ENCODE peak calls at places on chromosome 12, in seven cellular contexts. J, A, R, S, O, B and P are unnamed samples.
A peak's percentile ranks its signal among the peaks of the same experiment; 100 is the strongest.

GRCh38 chr12:47721431-47721973 is 3.8 kb downstream of the ENDOU start:
- DNase-seq in J (no peak), A (no peak), R (no peak), S (no peak), O (no peak), B (no peak), P (no peak)

GRCh38 chr12:89539425-89540117 is 13.7 kb upstream of the POC1B start:
- DNase-seq in J (no peak), A (no peak), R (no peak), S (no peak), O (no peak), B (no peak), P (no peak)

GRCh38 chr12:43872396-43872795 is 36.5 kb downstream of the TMEM117 start:
- DNase-seq in J (no peak), A (no peak), R (no peak), S (no peak), O (no peak), B (no peak), P (no peak)

GRCh38 chr12:116582610-116583009 is 23.4 kb downstream of the MAP1LC3B2 start:
- DNase-seq in J (no peak), A (no peak), R (peak; percentile 26), S (no peak), O (no peak), B (no peak), P (peak; percentile 95)

GRCh38 chr12:54175130-54175963 is 13.4 kb downstream of the SMUG1 start:
- DNase-seq in J (no peak), A (no peak), R (no peak), S (no peak), O (no peak), B (peak; percentile 47), P (no peak)

GRCh38 chr12:131603106-131604033 is 107.5 kb upstream of the SFSWAP start:
- DNase-seq in J (no peak), A (no peak), R (no peak), S (no peak), O (no peak), B (no peak), P (no peak)

GRCh38 chr12:1793426-1794210 is 26.7 kb upstream of the LRTM2 start:
- DNase-seq in J (no peak), A (no peak), R (no peak), S (no peak), O (peak; percentile 55), B (no peak), P (no peak)

GRCh38 chr12:105933671-105934665 is 204.8 kb downstream of the NUAK1 start:
- DNase-seq in J (peak; percentile 89), A (peak; percentile 98), R (peak; percentile 97), S (no peak), O (peak; percentile 98), B (peak; percentile 46), P (peak; percentile 94)

GRCh38 chr12:71430756-71431155 is 8.8 kb upstream of the LGR5 start:
- DNase-seq in J (peak; percentile 73), A (peak; percentile 45), R (no peak), S (no peak), O (no peak), B (no peak), P (no peak)

GRCh38 chr12:131164096-131164872 is 210.6 kb downstream of the ADGRD1 start:
- DNase-seq in J (no peak), A (no peak), R (no peak), S (no peak), O (peak; percentile 52), B (peak; percentile 2), P (no peak)

GRCh38 chr12:22409071-22409951 is 74.8 kb upstream of the ST8SIA1 start:
- DNase-seq in J (no peak), A (no peak), R (peak; percentile 16), S (no peak), O (no peak), B (no peak), P (peak; percentile 1)

GRCh38 chr12:116892318-116892717 is 11.1 kb upstream of the HRK start:
- DNase-seq in J (no peak), A (peak; percentile 11), R (no peak), S (no peak), O (no peak), B (no peak), P (no peak)

GRCh38 chr12:53325539-53326061 is 4.2 kb upstream of the AAAS start:
- DNase-seq in J (no peak), A (peak; percentile 27), R (no peak), S (peak; percentile 23), O (peak; percentile 70), B (no peak), P (no peak)

GRCh38 chr12:113297621-113298471 is 37.1 kb downstream of the SLC8B1 start:
- DNase-seq in J (no peak), A (no peak), R (no peak), S (no peak), O (no peak), B (no peak), P (no peak)

GRCh38 chr12:53340398-53340797 is 4.2 kb upstream of the SP7 start:
- DNase-seq in J (no peak), A (no peak), R (no peak), S (no peak), O (no peak), B (no peak), P (no peak)

GRCh38 chr12:83323866-83324265 is 637.2 kb downstream of the TMTC2 start:
- DNase-seq in J (no peak), A (no peak), R (no peak), S (no peak), O (no peak), B (no peak), P (no peak)

GRCh38 chr12:109727039-109727723 is 13.6 kb downstream of the FAM222A start:
- DNase-seq in J (no peak), A (no peak), R (no peak), S (no peak), O (peak; percentile 78), B (no peak), P (no peak)

GRCh38 chr12:3035815-3036702 is 41.1 kb upstream of the TSPAN9 start:
- DNase-seq in J (peak; percentile 13), A (no peak), R (peak; percentile 22), S (no peak), O (peak; percentile 50), B (no peak), P (peak; percentile 39)

GRCh38 chr12:69066420-69067373 is 133.7 kb upstream of the CPM start:
- DNase-seq in J (no peak), A (no peak), R (no peak), S (no peak), O (peak; percentile 60), B (no peak), P (no peak)

GRCh38 chr12:57630891-57631433 is 2.0 kb downstream of the B4GALNT1 start:
- DNase-seq in J (no peak), A (no peak), R (no peak), S (no peak), O (no peak), B (no peak), P (no peak)

GRCh38 chr12:85683051-85683450 is 153.2 kb downstream of the RASSF9 start:
- DNase-seq in J (no peak), A (no peak), R (no peak), S (no peak), O (no peak), B (no peak), P (no peak)